ENCODE peak calls at places on chromosomes 4 and X, in ten cellular contexts. T is RWPE1, Q is upper lobe of right lung, A is activated B cell treated with CpG ODN at 0.5 μM for 24 hours, I is mammary epithelial cell, M is bronchial epithelial cell, Y is endothelial cell, O is suprapubic skin, D is progenitor cell of endocrine pancreas, B is HFF-Myc. L is an unnamed sample.

GRCh38 chr4:15794432-15794831 is 16.3 kb downstream of the CD38 start:
- DNase-seq in T (no peak), Q (no peak), A (no peak), I (no peak), M (no peak), Y (no peak), O (no peak), D (no peak), B (no peak), L (no peak)

GRCh38 chrX:15631637-15632036 is 30.9 kb upstream of the ACE2 start:
- DNase-seq in T (no peak), Q (no peak), A (no peak), I (no peak), M (no peak), Y (no peak), O (no peak), D (no peak), B (no peak), L (no peak)

GRCh38 chrX:101357166-101357795 is 8.7 kb upstream of the TIMM8A start:
- DNase-seq in T (no peak), Q (no peak), A (no peak), I (no peak), M (no peak), Y (no peak), O (no peak), D (no peak), B (no peak), L (no peak)

GRCh38 chr4:152479428-152480026 is 56.4 kb downstream of the FBXW7 start:
- DNase-seq in T (peak; percentile 6), Q (no peak), A (no peak), I (no peak), M (peak; percentile 82), Y (no peak), O (no peak), D (no peak), B (no peak), L (no peak)

GRCh38 chrX:119118780-119119395 is 8.7 kb downstream of the KIAA1210 start:
- DNase-seq in T (peak; percentile 20), Q (no peak), A (peak; percentile 14), I (peak; percentile 8), M (peak; percentile 41), Y (peak; percentile 59), O (no peak), D (peak; percentile 29), B (no peak), L (peak; percentile 25)

GRCh38 chrX:44871114-44871645 is 1.8 kb upstream of the KDM6A start:
- DNase-seq in T (no peak), Q (peak; percentile 63), A (no peak), I (no peak), M (no peak), Y (no peak), O (no peak), D (no peak), B (no peak), L (no peak)

GRCh38 chrX:49176421-49177326 is 5.0 kb downstream of the PLP2 start:
- DNase-seq in T (peak; percentile 67), Q (no peak), A (no peak), I (peak; percentile 74), M (peak; percentile 79), Y (no peak), O (peak; percentile 68), D (no peak), B (no peak), L (no peak)

GRCh38 chrX:24494544-24495113 is 29.5 kb downstream of the PDK3 start:
- DNase-seq in T (peak; percentile 61), Q (no peak), A (no peak), I (peak; percentile 81), M (peak; percentile 89), Y (no peak), O (no peak), D (no peak), B (peak; percentile 62), L (no peak)

GRCh38 chrX:104659037-104659744 is 93.2 kb downstream of the IL1RAPL2 start:
- DNase-seq in T (peak; percentile 11), Q (no peak), A (no peak), I (peak; percentile 32), M (peak; percentile 50), Y (no peak), O (no peak), D (no peak), B (no peak), L (no peak)

GRCh38 chrX:131704136-131704695 is 160.3 kb downstream of the OR13H1 start:
- DNase-seq in T (no peak), Q (no peak), A (no peak), I (peak; percentile 69), M (no peak), Y (no peak), O (peak; percentile 92), D (no peak), B (no peak), L (no peak)

GRCh38 chr4:170736710-170737109 is 647.0 kb upstream of the AADAT start:
- DNase-seq in T (no peak), Q (no peak), A (no peak), I (peak; percentile 65), M (peak; percentile 63), Y (no peak), O (no peak), D (no peak), B (no peak), L (no peak)

GRCh38 chr4:173443121-173443520 is 44.2 kb upstream of the SCRG1 start:
- DNase-seq in T (no peak), Q (no peak), A (no peak), I (no peak), M (no peak), Y (no peak), O (no peak), D (no peak), B (no peak), L (no peak)

GRCh38 chrX:13684361-13684760 is 4.6 kb upstream of the RAB9A start:
- DNase-seq in T (no peak), Q (no peak), A (no peak), I (no peak), M (no peak), Y (no peak), O (no peak), D (no peak), B (no peak), L (no peak)

DNA sequence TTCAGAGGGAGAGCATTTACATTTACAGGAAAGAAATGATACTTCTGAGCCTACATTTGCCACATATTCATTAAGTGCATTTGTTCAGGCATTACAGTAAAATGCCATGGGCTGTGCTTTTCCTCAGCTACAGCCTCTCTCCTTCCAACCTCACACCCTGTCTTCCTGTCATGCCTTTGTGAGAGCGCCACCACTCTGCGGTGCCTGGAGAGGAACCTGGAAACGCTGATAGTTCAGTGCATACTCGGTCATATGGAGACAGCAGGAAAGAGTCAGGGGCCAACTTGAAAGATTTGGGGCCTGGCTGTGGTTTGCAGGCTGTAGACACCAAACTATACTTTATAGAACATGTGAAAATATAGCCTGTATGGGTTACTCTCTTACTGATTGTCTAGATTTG is 40.5 kb downstream of the NFKB1 start:
- DNase-seq in T (no peak), Q (no peak), A (no peak), I (no peak), M (no peak), Y (peak; percentile 53), O (no peak), D (no peak), B (no peak), L (no peak)
- TF ChIP-seq CTCF in T (no peak), Q (no peak), A (no peak), I (no peak), M (peak; percentile 31), Y (no peak), O (peak; percentile 12), D (no peak), B (peak; percentile 12), L (no peak)

DNA sequence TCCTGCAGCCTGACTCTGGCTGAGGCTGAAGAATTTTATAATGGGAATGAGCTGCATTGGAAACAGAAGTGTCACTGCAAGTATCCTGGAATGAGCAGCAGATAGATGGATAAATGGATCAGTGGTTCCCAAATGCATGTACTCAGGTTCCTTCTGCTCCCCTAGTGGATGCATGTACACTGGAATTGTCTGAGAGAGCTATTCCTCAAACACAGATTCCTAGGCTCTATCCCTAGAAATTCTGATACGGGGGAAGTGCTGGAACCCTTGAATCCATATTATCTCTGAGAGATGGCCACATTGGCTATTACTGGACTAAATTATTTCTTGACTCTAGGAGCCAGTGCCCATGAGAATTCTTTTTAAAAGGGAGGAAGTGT is 64.8 kb downstream of the TMEM131L start:
- DNase-seq in T (no peak), Q (no peak), A (no peak), I (no peak), M (no peak), Y (no peak), O (no peak), D (no peak), B (no peak), L (no peak)
- TF ChIP-seq CTCF in T (no peak), Q (no peak), A (no peak), I (no peak), M (no peak), Y (no peak), O (no peak), D (no peak), B (no peak), L (no peak)

DNA sequence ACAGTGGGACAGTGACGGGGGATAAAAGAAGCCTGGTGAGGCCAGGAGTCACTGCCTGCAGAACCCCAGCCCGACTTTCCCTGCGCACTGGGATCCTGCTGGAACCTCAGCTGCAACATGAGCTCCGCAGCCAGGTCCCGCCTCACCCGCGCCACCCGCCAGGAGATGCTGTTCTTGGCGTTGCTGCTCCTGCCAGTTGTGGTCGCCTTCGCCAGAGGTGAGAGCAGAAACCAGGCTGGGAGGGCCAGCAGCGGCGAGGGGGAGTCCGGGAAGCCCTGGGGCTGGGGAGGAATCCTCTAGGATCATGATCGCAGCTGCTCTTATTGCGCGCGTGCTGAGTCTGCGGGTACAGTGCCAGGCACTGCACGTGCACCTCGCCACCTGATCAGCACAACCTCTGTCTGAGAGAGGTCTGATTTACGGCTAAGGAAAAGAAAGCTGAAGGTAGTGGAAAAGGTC is at the start of gene PF4V1:
- DNase-seq in T (no peak), Q (peak; percentile 70), A (no peak), I (no peak), M (no peak), Y (no peak), O (no peak), D (peak; percentile 22), B (no peak), L (no peak)
- TF ChIP-seq CTCF in T (no peak), Q (peak; percentile 15), A (no peak), I (peak; percentile 19), M (peak; percentile 57), Y (no peak), O (peak; percentile 11), D (peak; percentile 34), B (peak; percentile 30), L (no peak)

DNA sequence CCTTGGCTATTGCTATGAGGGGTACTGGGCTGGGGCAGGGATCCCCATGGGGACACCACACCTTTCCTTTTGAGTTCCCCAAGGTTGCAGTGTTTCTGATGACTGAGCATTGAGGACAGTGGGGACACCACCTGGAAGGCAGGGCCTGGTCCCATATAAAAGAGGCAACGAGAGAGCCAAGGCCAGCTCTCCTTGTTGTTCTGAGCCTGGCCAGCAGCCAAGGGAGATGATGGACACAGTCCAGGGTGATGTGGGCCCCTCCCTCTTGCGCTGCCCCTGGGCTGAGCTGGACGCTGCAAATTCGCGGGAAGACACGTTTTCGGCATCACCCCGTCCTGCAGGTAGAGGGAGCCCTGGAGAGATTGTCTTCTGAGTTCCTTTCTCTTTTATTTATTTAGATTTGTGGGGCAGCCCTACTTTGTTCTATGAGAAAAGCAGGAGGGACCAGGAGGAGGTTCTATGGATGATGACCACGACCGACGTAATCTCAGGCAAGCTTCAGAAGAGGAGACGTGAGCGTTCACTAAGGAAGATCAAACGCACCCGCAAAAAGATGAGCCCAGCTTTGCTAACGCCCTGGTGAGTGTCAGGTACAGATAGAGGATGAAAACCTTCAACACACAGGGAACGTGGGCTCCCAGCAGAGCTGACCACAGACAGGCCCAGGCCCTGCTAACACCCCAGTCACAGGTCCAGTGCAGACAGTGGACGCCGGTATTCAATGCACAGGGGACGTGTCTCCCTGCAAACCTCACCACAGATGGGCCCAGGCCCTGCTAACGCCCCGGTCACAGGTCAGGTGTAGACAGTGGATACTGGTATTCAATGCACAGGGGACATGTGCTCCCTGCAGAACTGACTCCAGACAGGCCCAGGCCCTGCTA is 97.4 kb downstream of the SHOX start:
- DNase-seq in T (no peak), Q (no peak), A (no peak), I (no peak), M (no peak), Y (no peak), O (no peak), D (no peak), B (no peak), L (no peak)
- TF ChIP-seq CTCF in T (no peak), Q (no peak), A (no peak), I (peak; percentile 10), M (no peak), Y (no peak), O (no peak), D (peak; percentile 56), B (peak; percentile 51), L (no peak)

L was measured in natural killer cell.